ENCODE peak calls at places on chromosomes 6 and 20, in four cellular contexts. M is neural progenitor cell; Q is stimulated activated naive CD8-positive, alpha-beta T cell treated with anti-CD3 and anti-CD28 coated beads, Interleukin-15, amount 100 ng/mL, for 72 hours; H is Right ventricle myocardium superior. V is an unnamed sample.

GRCh38 chr20:59470521-59470920 is 133.8 kb upstream of the PHACTR3 start:
- DNase-seq in M (no peak), Q (no peak), H (no peak), V (no peak)

GRCh38 chr20:16476032-16476431 is 97.2 kb downstream of the KIF16B start:
- DNase-seq in M (peak; percentile 50), Q (no peak), H (no peak), V (peak; percentile 19)

GRCh38 chr20:37378785-37379598 is 33.1 kb downstream of the SRC start:
- DNase-seq in M (no peak), Q (no peak), H (no peak), V (peak; percentile 35)

GRCh38 chr20:23568320-23569011 is at the start of gene CST9L:
- DNase-seq in M (no peak), Q (no peak), H (no peak), V (no peak)

GRCh38 chr20:21514553-21515251 is 838 bp upstream of the NKX2-2 start:
- DNase-seq in M (peak; percentile 69), Q (no peak), H (no peak), V (no peak)

GRCh38 chr6:136058852-136059251 is 191.3 kb downstream of the MTFR2 start:
- DNase-seq in M (no peak), Q (no peak), H (no peak), V (no peak)

GRCh38 chr20:58169441-58169840 is 59.0 kb downstream of the ANKRD60 start:
- DNase-seq in M (no peak), Q (no peak), H (peak; percentile 1), V (peak; percentile 53)

GRCh38 chr6:71393471-71393870 is 104.9 kb downstream of the OGFRL1 start:
- DNase-seq in M (no peak), Q (no peak), H (no peak), V (no peak)

GRCh38 chr6:116511424-116512131 is at the start of gene CALHM5:
- DNase-seq in M (peak; percentile 48), Q (no peak), H (peak; percentile 66), V (peak; percentile 93)

GRCh38 chr6:158496700-158497099 is 63.2 kb upstream of the TMEM181 start:
- DNase-seq in M (peak; percentile 29), Q (no peak), H (no peak), V (no peak)

GRCh38 chr20:39855056-39855455 is 834.0 kb downstream of the MAFB start:
- DNase-seq in M (no peak), Q (no peak), H (no peak), V (no peak)

GRCh38 chr20:58184063-58184462 is 44.4 kb downstream of the ANKRD60 start:
- DNase-seq in M (no peak), Q (no peak), H (peak; percentile 20), V (no peak)

GRCh38 chr20:50163570-50164317 is 10.2 kb upstream of the PEDS1 start:
- DNase-seq in M (no peak), Q (no peak), H (peak; percentile 72), V (no peak)

GRCh38 chr6:107894821-107895396 is 63.1 kb downstream of the SEC63 start:
- DNase-seq in M (no peak), Q (no peak), H (no peak), V (no peak)

GRCh38 chr20:10006461-10006860 is 28.3 kb upstream of the ANKEF1 start:
- DNase-seq in M (no peak), Q (no peak), H (no peak), V (no peak)

GRCh38 chr6:141752677-141753076 is 380.0 kb upstream of the GJE1 start:
- DNase-seq in M (no peak), Q (no peak), H (no peak), V (no peak)

GRCh38 chr20:59831901-59832240 is 101.6 kb downstream of the SYCP2 start:
- DNase-seq in M (no peak), Q (no peak), H (peak; percentile 55), V (no peak)

GRCh38 chr6:29813809-29814208 is 13.8 kb upstream of the HLA-G start:
- DNase-seq in M (no peak), Q (no peak), H (no peak), V (no peak)

GRCh38 chr6:36986704-36987047 is 680 bp upstream of the MTCH1 start:
- DNase-seq in M (no peak), Q (no peak), H (no peak), V (no peak)

GRCh38 chr6:150773969-150774368 is 91.5 kb upstream of the MTHFD1L start:
- DNase-seq in M (no peak), Q (no peak), H (no peak), V (no peak)

GRCh38 chr6:57075092-57075491 is 14.9 kb upstream of the ZNF451 start:
- DNase-seq in M (no peak), Q (no peak), H (no peak), V (no peak)

GRCh38 chr20:52152416-52152815 is 39.2 kb downstream of the ZFP64 start:
- DNase-seq in M (no peak), Q (no peak), H (no peak), V (no peak)

GRCh38 chr6:28736121-28736520 is 187.7 kb downstream of the TRIM27 start:
- DNase-seq in M (no peak), Q (no peak), H (no peak), V (no peak)

GRCh38 chr20:12715371-12715770 is 293.4 kb upstream of the SPTLC3 start:
- DNase-seq in M (no peak), Q (no peak), H (no peak), V (no peak)

GRCh38 chr6:158772851-158773371 is 46.3 kb downstream of the EZR start:
- DNase-seq in M (no peak), Q (no peak), H (no peak), V (no peak)

GRCh38 chr6:136103763-136104311 is 146.3 kb downstream of the MTFR2 start:
- DNase-seq in M (peak; percentile 42), Q (no peak), H (peak; percentile 80), V (no peak)

V was measured in brain microvascular endothelial cell.